ENCODE peak calls at places on chromosome 14, in nine cellular contexts. Y is stimulated activated naive CD8-positive, alpha-beta T cell treated with anti-CD3 and anti-CD28 coated beads, Interleukin-15, amount 100 ng/mL, for 72 hours; N is lower leg skin; W is HCEC 1CT; E is EL; S is stimulated activated CD8-positive, alpha-beta memory T cell treated with anti-CD3 and anti-CD28 coated beads, Interleukin-12 subunit alpha, Interleukin-12 subunit beta, amount 100 ng/mL, for 1 hour; Q is iPS-NIHi11; Z is AG20443; A is NCI-H1092 treated with DMSO at 0.1 percent for 48 hours. J is an unnamed sample.

GRCh38 chr14:20997564-20997963 is 1.5 kb upstream of the SLC39A2 start:
- DNase-seq in Q (no peak), Y (no peak), A (no peak), N (no peak), S (no peak), E (no peak), W (no peak), Z (no peak), J (no peak)

GRCh38 chr14:73751157-73751691 is 37.0 kb upstream of the PNMA1 start:
- DNase-seq in N (no peak), A (no peak), Y (no peak), S (no peak), Q (no peak), Z (no peak), E (no peak), W (no peak), J (no peak)

GRCh38 chr14:69670093-69670492 is 58.7 kb downstream of the SUSD6 start:
- DNase-seq in A (no peak), Y (no peak), S (no peak), N (peak), Z (no peak), E (no peak), Q (no peak), W (no peak), J (no peak)

GRCh38 chr14:52059614-52060013 is 9.2 kb downstream of the NID2 start:
- DNase-seq in Z (no peak), S (no peak), A (no peak), N (no peak), E (no peak), Y (no peak), W (no peak), Q (no peak), J (no peak)

GRCh38 chr14:102316048-102316745 is 3.3 kb upstream of the ZNF839 start:
- DNase-seq in Q (no peak), A (peak), Y (peak), N (no peak), S (no peak), W (peak), E (peak), Z (no peak), J (no peak)

GRCh38 chr14:53851394-53852056 is 105.1 kb downstream of the BMP4 start:
- DNase-seq in W (no peak), Y (no peak), N (no peak), Z (no peak), E (peak), Q (no peak), S (no peak), A (no peak), J (no peak)

GRCh38 chr14:65054471-65055085 is 47.7 kb downstream of the MAX start:
- DNase-seq in Q (no peak), W (no peak), E (no peak), N (peak), A (no peak), Y (no peak), S (no peak), Z (no peak), J (no peak)

GRCh38 chr14:99657645-99658155 is 12.8 kb downstream of the HHIPL1 start:
- DNase-seq in A (no peak), Y (no peak), Q (no peak), N (no peak), S (no peak), W (no peak), E (no peak), Z (no peak), J (no peak)

GRCh38 chr14:94171208-94171607 is 2.9 kb upstream of the PPP4R4 start:
- DNase-seq in A (no peak), Z (peak), N (no peak), Q (no peak), S (no peak), E (peak), Y (no peak), W (peak), J (peak)

GRCh38 chr14:34078117-34078743 is 127.4 kb upstream of the EGLN3 start:
- DNase-seq in Q (no peak), N (no peak), W (no peak), E (no peak), S (no peak), A (no peak), Z (no peak), Y (no peak), J (no peak)

GRCh38 chr14:74018029-74018703 is 922 bp downstream of the ENTPD5 start:
- DNase-seq in Q (no peak), A (no peak), E (peak), S (no peak), Z (peak), N (no peak), Y (no peak), W (peak), J (peak)